ENCODE peak calls at places on chromosomes 6 and 20, in six cellular contexts. C is AG04450, H is AG09309, Y is endothelial cell of umbilical vein, Z is heart right ventricle, L is fibroblast of mammary gland. P is an unnamed sample.

GRCh38 chr6:84410377-84410776 is 182.9 kb upstream of the CEP162 start:
- DNase-seq in C (no peak), H (no peak), Y (no peak), Z (no peak), L (no peak), P (no peak)

GRCh38 chr6:155706341-155706740 is 250.7 kb upstream of the NOX3 start:
- DNase-seq in C (no peak), H (no peak), Y (peak), Z (no peak), L (no peak), P (no peak)

GRCh38 chr6:169539176-169539897 is 162.5 kb downstream of the WDR27 start:
- DNase-seq in C (no peak), H (no peak), Y (peak), Z (no peak), L (peak), P (no peak)

GRCh38 chr6:157644043-157644810 is 178.8 kb upstream of the SNX9 start:
- DNase-seq in C (no peak), H (peak), Y (peak), Z (no peak), L (no peak), P (no peak)

GRCh38 chr20:4195499-4195898 is 180.1 kb upstream of the RNF24 start:
- DNase-seq in C (no peak), H (no peak), Y (peak), Z (no peak), L (peak), P (no peak)

GRCh38 chr6:148746363-148747144 is at the start of gene UST:
- DNase-seq in C (peak), H (peak), Y (peak), Z (peak), L (peak), P (peak)

GRCh38 chr20:37615507-37616425 is 78.1 kb upstream of the CTNNBL1 start:
- DNase-seq in C (no peak), H (no peak), Y (peak), Z (no peak), L (peak), P (no peak)

GRCh38 chr6:105072799-105073199 is 107.0 kb downstream of the POPDC3 start:
- DNase-seq in C (no peak), H (no peak), Y (no peak), Z (no peak), L (peak), P (no peak)

GRCh38 chr20:50020283-50020682 is 37.5 kb downstream of the SNAI1 start:
- DNase-seq in C (no peak), H (no peak), Y (peak), Z (no peak), L (peak), P (no peak)

GRCh38 chr6:41732149-41732548 is 3.3 kb downstream of the TFEB start:
- DNase-seq in C (no peak), H (no peak), Y (no peak), Z (no peak), L (no peak), P (no peak)
- H3K4me3 ChIP-seq in C (no peak), H (no peak), Y (no peak), Z (no peak), L (no peak), P (no peak)

DNA sequence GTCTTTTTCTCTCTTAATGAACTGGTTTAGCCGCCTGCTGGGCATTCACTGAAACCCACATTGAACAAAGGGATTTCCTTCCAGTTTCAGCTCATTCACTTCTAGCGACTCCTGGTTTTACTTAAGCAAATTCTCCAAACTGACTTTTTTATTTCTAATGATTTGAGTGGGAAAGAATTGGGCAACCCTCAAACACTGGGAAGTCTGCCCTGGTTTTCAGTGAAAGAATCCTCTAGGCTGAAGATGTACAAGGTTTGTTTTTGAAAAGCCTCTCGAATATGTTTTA is 45.5 kb downstream of the PLAGL1 start:
- DNase-seq in C (no peak), H (peak), Y (peak), Z (no peak), L (peak), P (no peak)
- TF ChIP-seq CTCF in C (peak), H (peak), Y (peak), Z (peak), L (peak), P (no peak)

GRCh38 chr6:161214722-161215121 is 59.1 kb downstream of the AGPAT4 start:
- DNase-seq in C (no peak), H (no peak), Y (no peak), Z (no peak), L (no peak), P (no peak)
- H3K4me3 ChIP-seq in C (no peak), H (no peak), Y (no peak), Z (no peak), L (no peak), P (no peak)

DNA sequence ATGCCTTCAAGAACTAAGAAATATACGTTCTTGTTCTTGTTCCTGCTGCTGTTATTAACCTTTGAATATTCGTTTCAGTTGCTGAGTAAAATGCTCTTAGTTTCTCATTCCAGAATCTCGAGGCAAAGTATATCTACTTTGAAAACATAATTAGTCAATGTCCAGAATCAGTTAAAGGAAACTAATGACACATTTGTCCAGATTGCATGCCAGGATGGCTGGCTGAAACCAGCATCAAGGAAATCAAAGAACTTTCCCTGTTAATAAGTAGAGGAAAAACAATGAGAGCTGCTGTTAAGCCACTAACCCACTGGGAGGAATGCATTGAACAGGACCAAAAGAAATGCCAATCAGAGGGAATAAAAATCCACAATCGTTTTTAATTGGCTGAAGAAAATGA is 196.9 kb downstream of the ALDH8A1 start:
- DNase-seq in C (no peak), H (no peak), Y (peak), Z (no peak), L (no peak), P (no peak)
- TF ChIP-seq CTCF in C (no peak), H (no peak), Y (no peak), Z (no peak), L (no peak), P (no peak)

GRCh38 chr20:12896180-12896579 is 112.6 kb upstream of the SPTLC3 start:
- DNase-seq in C (no peak), H (no peak), Y (no peak), Z (no peak), L (no peak), P (no peak)

GRCh38 chr20:12893019-12893418 is 115.8 kb upstream of the SPTLC3 start:
- DNase-seq in C (no peak), H (no peak), Y (no peak), Z (no peak), L (no peak), P (no peak)

GRCh38 chr20:12886618-12887363 is 122.0 kb upstream of the SPTLC3 start:
- DNase-seq in C (no peak), H (no peak), Y (no peak), Z (no peak), L (no peak), P (no peak)

DNA sequence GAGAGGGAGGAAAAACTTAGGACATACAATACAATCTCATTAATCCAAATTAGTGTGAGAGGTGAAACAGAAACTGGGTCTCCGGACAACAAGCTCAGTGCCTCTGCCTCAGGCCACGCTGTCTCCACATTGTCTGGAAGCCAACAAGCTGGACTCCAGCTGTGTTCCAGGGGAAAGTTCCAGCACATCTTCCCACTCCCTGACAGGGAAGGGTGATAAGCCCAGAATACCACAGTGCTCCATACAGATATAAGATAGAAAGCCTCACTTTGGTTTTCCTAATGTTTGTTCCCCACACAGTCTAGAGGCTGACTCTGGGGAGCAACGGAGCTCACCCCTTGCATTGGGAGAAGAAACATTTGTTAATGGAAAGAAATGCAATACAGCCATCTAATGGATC is 117.1 kb upstream of the SPTLC3 start:
- DNase-seq in C (no peak), H (no peak), Y (no peak), Z (no peak), L (no peak), P (no peak)
- H3K4me3 ChIP-seq in C (no peak), H (no peak), Y (no peak), Z (no peak), L (no peak), P (no peak)

P was measured in right lobe of liver.